ENCODE peak calls at places on chromosomes 3 and 15, in four cellular contexts. J, Q, X and L are unnamed samples.

GRCh38 chr3:16338999-16339398 is 74.0 kb downstream of the OXNAD1 start:
- DNase-seq in J (peak), Q (peak), X (no peak), L (no peak)

GRCh38 chr3:197809356-197810020 is 18.4 kb downstream of the LRCH3 start:
- DNase-seq in J (no peak), Q (no peak), X (no peak), L (no peak)

GRCh38 chr3:36892457-36893136 is 52.3 kb downstream of the TRANK1 start:
- DNase-seq in J (no peak), Q (no peak), X (peak), L (no peak)

GRCh38 chr15:52257734-52258062 is 37.9 kb downstream of the MYO5C start:
- DNase-seq in J (no peak), Q (no peak), X (no peak), L (no peak)

GRCh38 chr15:91141102-91141501 is 41.0 kb downstream of the SV2B start:
- DNase-seq in J (no peak), Q (no peak), X (no peak), L (no peak)

GRCh38 chr3:134685881-134686802 is 35.3 kb upstream of the KY start:
- DNase-seq in J (no peak), Q (no peak), X (no peak), L (no peak)

GRCh38 chr15:67755264-67755663 is 70.0 kb upstream of the SKOR1 start:
- DNase-seq in J (no peak), Q (no peak), X (no peak), L (no peak)

GRCh38 chr3:63047068-63047467 is 171.9 kb upstream of the CADPS start:
- DNase-seq in J (no peak), Q (no peak), X (no peak), L (no peak)

GRCh38 chr15:58267026-58267425 is 128.8 kb downstream of the AQP9 start:
- DNase-seq in J (no peak), Q (no peak), X (no peak), L (no peak)

GRCh38 chr3:192366916-192367315 is 360.4 kb downstream of the FGF12 start:
- DNase-seq in J (no peak), Q (no peak), X (no peak), L (no peak)

GRCh38 chr3:39260957-39261356 is 18.9 kb downstream of the CX3CR1 start:
- DNase-seq in J (peak), Q (peak), X (no peak), L (peak)

GRCh38 chr3:54046677-54047214 is 75.6 kb upstream of the CACNA2D3 start:
- DNase-seq in J (no peak), Q (no peak), X (no peak), L (no peak)

GRCh38 chr15:70465812-70466211 is 297.5 kb downstream of the UACA start:
- DNase-seq in J (no peak), Q (no peak), X (no peak), L (no peak)

GRCh38 chr3:151908399-151908798 is 35.0 kb downstream of the SUCNR1 start:
- DNase-seq in J (no peak), Q (no peak), X (no peak), L (no peak)

GRCh38 chr3:61445924-61446323 is 115.4 kb upstream of the PTPRG start:
- DNase-seq in J (no peak), Q (no peak), X (no peak), L (no peak)

GRCh38 chr3:172258616-172259015 is 189.6 kb downstream of the GHSR start:
- DNase-seq in J (no peak), Q (no peak), X (no peak), L (no peak)

GRCh38 chr3:123284399-123285010 is 82.8 kb downstream of the SEC22A start:
- DNase-seq in J (no peak), Q (no peak), X (no peak), L (no peak)

GRCh38 chr15:33515121-33515520 is 204.4 kb downstream of the RYR3 start:
- DNase-seq in J (no peak), Q (no peak), X (no peak), L (no peak)

GRCh38 chr15:67130166-67130565 is 64.8 kb downstream of the SMAD3 start:
- DNase-seq in J (no peak), Q (no peak), X (no peak), L (no peak)

GRCh38 chr15:64122936-64123351 is 27.2 kb downstream of the SNX1 start:
- DNase-seq in J (no peak), Q (no peak), X (no peak), L (no peak)

GRCh38 chr3:144229237-144229830 is 257.7 kb downstream of the DIPK2A start:
- DNase-seq in J (peak), Q (no peak), X (no peak), L (no peak)

GRCh38 chr3:112333002-112333385 is at the start of gene CD200:
- DNase-seq in J (no peak), Q (no peak), X (no peak), L (no peak)

GRCh38 chr3:186477033-186477432 is 67.1 kb downstream of the CRYGS start:
- DNase-seq in J (no peak), Q (no peak), X (peak), L (no peak)

GRCh38 chr3:190120161-190121060 is at the start of gene P3H2:
- DNase-seq in J (peak), Q (peak), X (peak), L (no peak)

GRCh38 chr3:43185656-43186375 is 79.9 kb upstream of the POMGNT2 start:
- DNase-seq in J (no peak), Q (no peak), X (no peak), L (no peak)

GRCh38 chr3:193605876-193606275 is 12.9 kb downstream of the OPA1 start:
- DNase-seq in J (peak), Q (peak), X (peak), L (peak)

GRCh38 chr3:38564631-38565338 is 68.6 kb downstream of the EXOG start:
- DNase-seq in J (no peak), Q (no peak), X (no peak), L (no peak)

GRCh38 chr15:91515188-91515754 is 338.2 kb upstream of the SLCO3A1 start:
- DNase-seq in J (no peak), Q (peak), X (no peak), L (no peak)

GRCh38 chr15:66390670-66391069 is 4.0 kb downstream of the MAP2K1 start:
- DNase-seq in J (no peak), Q (no peak), X (no peak), L (no peak)

GRCh38 chr3:39814007-39814406 is 4.6 kb downstream of the MYRIP start:
- DNase-seq in J (no peak), Q (no peak), X (no peak), L (no peak)

GRCh38 chr3:79872483-79872882 is 104.7 kb upstream of the ROBO1 start:
- DNase-seq in J (no peak), Q (no peak), X (no peak), L (no peak)

GRCh38 chr3:13199006-13199776 is 126.0 kb upstream of the IQSEC1 start:
- DNase-seq in J (no peak), Q (no peak), X (no peak), L (no peak)

GRCh38 chr15:51917493-51917892 is 54.1 kb downstream of the LEO1 start:
- DNase-seq in J (peak), Q (peak), X (no peak), L (peak)

GRCh38 chr3:140601881-140602280 is 76.0 kb upstream of the TRIM42 start:
- DNase-seq in J (no peak), Q (no peak), X (no peak), L (no peak)
- TF ChIP-seq RNF2 in J (no peak), Q (no peak), X (no peak), L (no peak)

DNA sequence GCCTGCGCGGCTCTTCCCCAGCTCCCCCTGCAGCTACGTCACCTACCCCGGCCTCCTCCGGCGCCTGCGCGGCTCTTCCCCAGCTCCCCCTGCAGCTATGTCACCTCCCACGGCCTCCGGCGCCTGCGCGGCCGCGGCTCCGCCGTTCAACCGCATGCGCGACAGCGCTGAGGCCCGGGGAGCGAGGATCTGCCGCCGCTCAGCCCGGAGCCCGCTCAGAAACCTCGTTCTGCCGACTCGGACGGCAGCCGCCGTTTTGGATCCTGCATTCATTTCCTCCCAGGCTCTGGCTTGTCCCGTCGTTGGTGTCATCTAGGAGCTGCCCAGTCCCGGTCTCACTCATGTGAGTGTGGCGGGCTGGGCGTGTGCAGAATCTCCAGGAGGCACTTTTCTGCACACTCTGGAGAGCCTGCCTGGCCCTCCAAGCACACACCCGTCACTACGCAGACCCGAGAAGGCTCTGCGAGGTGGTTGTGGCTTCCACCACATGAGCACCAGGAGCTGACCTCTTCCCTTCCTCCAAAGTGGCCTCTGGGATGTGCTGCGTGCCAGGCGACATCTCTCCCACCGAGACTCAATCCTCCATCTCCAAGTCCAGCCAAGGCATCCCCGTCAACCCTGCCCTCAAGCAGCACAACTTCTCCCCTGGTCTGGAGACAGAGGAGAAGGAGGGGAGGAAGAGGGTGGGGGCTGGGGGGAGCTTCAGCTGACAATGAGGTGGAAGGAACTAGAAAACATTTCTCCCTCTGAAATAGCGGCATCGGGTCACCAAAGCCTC is 165.3 kb downstream of the CHSY1 start:
- DNase-seq in J (no peak), Q (no peak), X (no peak), L (peak)
- TF ChIP-seq RNF2 in J (no peak), Q (no peak), X (no peak), L (no peak)

GRCh38 chr15:63044077-63044644 is 1.6 kb downstream of the TPM1 start:
- DNase-seq in J (no peak), Q (no peak), X (no peak), L (no peak)
- TF ChIP-seq RNF2 in J (no peak), Q (no peak), X (no peak), L (no peak)

GRCh38 chr3:4749567-4750002 is 229.7 kb upstream of the BHLHE40 start:
- DNase-seq in J (no peak), Q (no peak), X (no peak), L (no peak)

GRCh38 chr3:4748701-4749378 is 230.4 kb upstream of the BHLHE40 start:
- DNase-seq in J (peak), Q (no peak), X (no peak), L (no peak)

GRCh38 chr3:4752201-4753072 is 226.8 kb upstream of the BHLHE40 start:
- DNase-seq in J (peak), Q (peak), X (no peak), L (no peak)

GRCh38 chr3:4751057-4752051 is 227.9 kb upstream of the BHLHE40 start:
- DNase-seq in J (peak), Q (peak), X (no peak), L (no peak)

GRCh38 chr3:4750306-4751056 is 228.8 kb upstream of the BHLHE40 start:
- DNase-seq in J (peak), Q (no peak), X (no peak), L (no peak)
- TF ChIP-seq RNF2 in J (no peak), Q (no peak), X (no peak), L (no peak)

DNA sequence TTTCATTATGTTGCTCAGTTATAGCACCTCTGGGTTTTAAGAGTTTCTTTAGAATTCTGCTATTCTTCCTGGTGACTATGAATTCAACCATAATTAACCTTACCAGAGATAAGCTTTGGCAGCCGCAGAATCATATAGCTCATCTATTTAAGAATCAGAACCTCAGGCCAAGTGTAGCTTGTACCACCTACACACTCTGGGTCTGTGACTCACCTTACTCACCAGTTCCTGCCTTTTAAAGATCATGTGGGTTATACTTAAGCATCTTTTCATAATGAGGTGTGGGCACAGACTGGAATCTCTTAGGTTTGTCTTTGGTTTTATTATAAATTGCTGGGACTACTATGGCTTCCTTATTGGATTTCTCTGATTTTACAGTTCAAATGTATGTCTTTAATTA is 21.9 kb downstream of the CDV3 start:
- DNase-seq in J (no peak), Q (no peak), X (no peak), L (no peak)
- TF ChIP-seq RNF2 in J (no peak), Q (no peak), X (no peak), L (no peak)

GRCh38 chr3:156668073-156668763 is 6.2 kb upstream of the TIPARP start:
- DNase-seq in J (no peak), Q (no peak), X (no peak), L (no peak)
- TF ChIP-seq RNF2 in J (no peak), Q (no peak), X (no peak), L (no peak)

GRCh38 chr15:99344639-99345038 is 93.4 kb downstream of the LRRC28 start:
- DNase-seq in J (no peak), Q (no peak), X (no peak), L (no peak)
- TF ChIP-seq RNF2 in J (no peak), Q (no peak), X (no peak), L (no peak)